ENCODE peak calls at places on chromosomes 1 and 21, in seven cellular contexts. Z, D, Y, S, P, W and R are unnamed samples.

GRCh38 chr1:211935448-211935970 is 99.8 kb downstream of the INTS7 start:
- DNase-seq in Z (no peak), D (no peak), Y (no peak), S (no peak), P (no peak), W (no peak), R (no peak)

GRCh38 chr1:215226755-215227154 is 144.2 kb downstream of the KCNK2 start:
- DNase-seq in Z (no peak), D (peak; percentile 16), Y (no peak), S (no peak), P (no peak), W (no peak), R (no peak)

GRCh38 chr1:9714257-9714718 is 62.8 kb downstream of the PIK3CD start:
- DNase-seq in Z (no peak), D (no peak), Y (no peak), S (no peak), P (no peak), W (no peak), R (no peak)

GRCh38 chr1:59553381-59553780 is 256.5 kb downstream of the FGGY start:
- DNase-seq in Z (no peak), D (no peak), Y (no peak), S (no peak), P (no peak), W (peak; percentile 19), R (no peak)

GRCh38 chr1:111275780-111276433 is 14.7 kb upstream of the CHIA start:
- DNase-seq in Z (no peak), D (peak; percentile 4), Y (no peak), S (no peak), P (no peak), W (no peak), R (no peak)

GRCh38 chr1:80799457-80799856 is 1001.3 kb upstream of the ADGRL2 start:
- DNase-seq in Z (no peak), D (no peak), Y (no peak), S (no peak), P (peak; percentile 1), W (no peak), R (no peak)

GRCh38 chr1:87279966-87280535 is 48.6 kb upstream of the LMO4 start:
- DNase-seq in Z (no peak), D (peak; percentile 43), Y (no peak), S (no peak), P (peak; percentile 20), W (peak; percentile 15), R (no peak)

GRCh38 chr1:59079434-59080135 is 217.3 kb upstream of the FGGY start:
- DNase-seq in Z (no peak), D (peak; percentile 66), Y (no peak), S (no peak), P (peak; percentile 48), W (no peak), R (peak; percentile 22)

GRCh38 chr1:47623174-47623940 is 185.5 kb downstream of the FOXD2 start:
- DNase-seq in Z (no peak), D (no peak), Y (no peak), S (no peak), P (no peak), W (no peak), R (no peak)

GRCh38 chr1:156664046-156664948 is 12.9 kb downstream of the NES start:
- DNase-seq in Z (no peak), D (no peak), Y (no peak), S (no peak), P (peak; percentile 24), W (no peak), R (peak; percentile 52)

GRCh38 chr1:215004121-215004837 is 78.3 kb upstream of the KCNK2 start:
- DNase-seq in Z (no peak), D (peak; percentile 26), Y (no peak), S (no peak), P (no peak), W (no peak), R (peak; percentile 62)

GRCh38 chr1:61953790-61954150 is 211.5 kb downstream of the PATJ start:
- DNase-seq in Z (no peak), D (no peak), Y (no peak), S (no peak), P (no peak), W (no peak), R (no peak)

GRCh38 chr1:243837907-243838546 is 12.0 kb downstream of the AKT3 start:
- DNase-seq in Z (no peak), D (no peak), Y (no peak), S (no peak), P (no peak), W (no peak), R (no peak)
- H3K4me3 ChIP-seq in Z (no peak overlapping the region), D (no peak overlapping the region), Y (no peak overlapping the region), S (no peak overlapping the region), P (no peak overlapping the region), W (no peak overlapping the region), R (no peak overlapping the region)

GRCh38 chr1:43454270-43455011 is 710 bp upstream of the HYI start:
- DNase-seq in Z (peak; percentile 36), D (peak; percentile 88), Y (peak; percentile 42), S (peak; percentile 82), P (peak; percentile 84), W (peak; percentile 82), R (peak; percentile 83)
- TF ChIP-seq CTCF in Z (no peak), D (no peak), Y (peak; percentile 5), S (peak; percentile 20), P (peak; percentile 1), W (no peak), R (peak; percentile 14)

GRCh38 chr1:153261793-153262371 is 2.4 kb downstream of the LORICRIN start:
- DNase-seq in Z (no peak), D (no peak), Y (no peak), S (no peak), P (no peak), W (no peak), R (no peak)
- H3K4me3 ChIP-seq in Z (peak overlapping the region; percentile 40), D (no peak overlapping the region), Y (peak overlapping the region; percentile 12), S (peak overlapping the region; percentile 25), P (no peak overlapping the region), W (peak overlapping the region; percentile 12), R (peak overlapping the region; percentile 33)

DNA sequence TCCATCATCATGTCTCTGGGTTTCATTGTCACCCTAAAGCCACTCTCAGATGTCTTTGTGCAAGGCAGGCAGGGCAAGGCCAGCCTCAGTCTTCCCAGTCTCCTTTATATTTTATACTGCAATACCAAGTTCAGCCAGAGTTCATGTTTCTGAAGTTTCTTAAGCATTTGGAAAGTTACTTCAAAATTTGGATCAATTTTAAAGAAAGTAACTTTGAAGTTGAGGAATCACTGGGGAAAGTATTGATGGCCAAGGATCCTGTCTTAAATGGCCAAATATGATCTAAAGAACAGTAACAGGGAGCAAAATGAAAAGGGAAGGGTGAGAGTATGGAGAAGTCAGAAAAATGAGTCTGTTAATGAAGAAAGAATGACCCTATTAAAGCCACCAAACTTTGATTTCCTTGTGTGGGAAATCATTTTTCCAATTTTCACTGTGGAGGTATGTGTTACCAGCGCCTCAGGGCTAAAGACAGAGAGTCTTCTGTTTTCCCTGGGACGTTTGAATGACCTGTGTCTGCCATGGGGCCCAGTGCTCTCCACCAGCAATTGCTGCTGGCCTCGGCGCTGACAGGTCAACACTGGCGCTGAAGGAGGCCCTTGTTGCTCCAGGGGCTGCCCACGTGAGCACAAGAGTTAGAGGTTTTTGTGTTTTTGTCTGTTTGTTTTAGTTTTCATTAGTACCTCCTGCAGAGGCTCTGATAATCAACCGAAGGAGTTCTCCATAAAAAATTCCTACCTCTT is 93.9 kb downstream of the ATP5PO start:
- DNase-seq in Z (no peak), D (no peak), Y (no peak), S (no peak), P (no peak), W (peak; percentile 28), R (no peak)
- TF ChIP-seq CTCF in Z (no peak), D (no peak), Y (no peak), S (peak; percentile 3), P (no peak), W (no peak), R (no peak)

GRCh38 chr1:224262373-224263054 is 67.5 kb downstream of the NVL start:
- DNase-seq in Z (no peak), D (no peak), Y (no peak), S (no peak), P (peak; percentile 9), W (peak; percentile 4), R (no peak)

GRCh38 chr1:224267922-224268321 is 62.0 kb downstream of the NVL start:
- DNase-seq in Z (no peak), D (no peak), Y (no peak), S (no peak), P (no peak), W (no peak), R (no peak)

GRCh38 chr1:224264321-224264720 is 65.7 kb downstream of the NVL start:
- DNase-seq in Z (no peak), D (no peak), Y (no peak), S (no peak), P (no peak), W (no peak), R (no peak)

GRCh38 chr1:224271106-224271505 is 58.9 kb downstream of the NVL start:
- DNase-seq in Z (no peak), D (no peak), Y (no peak), S (no peak), P (no peak), W (no peak), R (no peak)

DNA sequence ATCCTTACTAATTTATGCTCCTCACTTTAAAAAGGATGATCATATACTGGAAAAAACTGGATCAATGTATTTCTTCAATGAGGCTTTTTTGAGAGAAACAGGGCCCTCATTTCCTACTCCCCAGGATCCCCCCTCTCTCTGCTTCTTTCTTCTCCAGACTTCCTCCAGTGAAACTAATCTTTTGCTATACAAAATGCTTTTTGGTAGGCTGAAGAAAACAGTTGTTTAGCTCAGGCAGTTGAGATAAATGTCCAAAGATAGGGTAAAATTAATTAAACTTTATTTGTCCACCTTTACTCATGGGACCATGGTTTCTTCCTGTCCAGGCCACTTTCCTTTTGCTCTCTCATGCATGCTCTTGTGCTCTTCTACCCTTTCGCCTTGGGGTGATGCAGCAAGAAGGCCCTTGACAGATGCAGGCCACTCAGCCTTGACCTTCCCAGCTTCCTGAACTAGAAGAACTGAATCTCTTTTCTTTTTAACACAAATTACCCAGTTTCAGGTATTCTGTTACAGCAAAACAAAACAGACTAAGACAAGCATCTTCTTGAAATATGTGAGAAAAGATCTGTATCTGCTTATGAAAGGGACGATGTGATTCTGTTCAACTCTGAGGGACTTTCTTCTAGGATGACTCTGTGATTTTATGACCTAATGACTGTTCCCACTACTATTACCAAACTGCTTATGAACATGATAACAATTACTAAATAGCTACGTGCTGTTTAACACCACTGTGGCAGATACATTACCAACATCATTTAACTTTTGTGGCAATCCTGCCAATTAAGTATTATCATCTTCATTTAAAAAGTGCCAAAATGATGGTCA is 63.7 kb downstream of the NVL start:
- DNase-seq in Z (no peak), D (no peak), Y (no peak), S (no peak), P (no peak), W (peak; percentile 59), R (no peak)
- H3K4me3 ChIP-seq in Z (no peak overlapping the region), D (no peak overlapping the region), Y (no peak overlapping the region), S (no peak overlapping the region), P (no peak overlapping the region), W (no peak overlapping the region), R (no peak overlapping the region)

GRCh38 chr21:35594905-35595304 is 465.4 kb downstream of the SETD4 start:
- DNase-seq in Z (no peak), D (no peak), Y (no peak), S (no peak), P (no peak), W (no peak), R (no peak)
- TF ChIP-seq CTCF in Z (no peak), D (no peak), Y (no peak), S (no peak), P (no peak), W (no peak), R (no peak)